ENCODE peak calls at places on chromosomes 5 and 9, in five cellular contexts. One of them, this sample, is unnamed.

GRCh38 chr5:143436871-143437270 is 33.4 kb upstream of the NR3C1 start:
- DNase-seq in RWPE1: peak; percentile 30
- DNase-seq in hepatocyte: no peak
- DNase-seq in lower lobe of right lung: no peak
- DNase-seq in DND-41: no peak
- DNase-seq in this sample: no peak

GRCh38 chr9:129571298-129572051 is 49.4 kb downstream of the C9orf50 start:
- DNase-seq in DND-41: no peak
- DNase-seq in lower lobe of right lung: no peak
- DNase-seq in RWPE1: no peak
- DNase-seq in hepatocyte: no peak
- DNase-seq in this sample: no peak

GRCh38 chr5:149413477-149414210 is 34.6 kb upstream of the IL17B start:
- DNase-seq in RWPE1: no peak
- DNase-seq in hepatocyte: no peak
- DNase-seq in DND-41: no peak
- DNase-seq in lower lobe of right lung: no peak
- DNase-seq in this sample: no peak

GRCh38 chr9:116990592-116990991 is 303.5 kb downstream of the TRIM32 start:
- DNase-seq in hepatocyte: no peak
- DNase-seq in lower lobe of right lung: no peak
- DNase-seq in DND-41: no peak
- DNase-seq in RWPE1: peak; percentile 43
- DNase-seq in this sample: no peak

GRCh38 chr9:71249729-71250317 is 128.4 kb upstream of the TRPM3 start:
- DNase-seq in DND-41: peak; percentile 5
- DNase-seq in hepatocyte: peak; percentile 78
- DNase-seq in RWPE1: peak; percentile 75
- DNase-seq in lower lobe of right lung: no peak
- DNase-seq in this sample: no peak

GRCh38 chr9:22975921-22976320 is 529.3 kb downstream of the DMRTA1 start:
- DNase-seq in DND-41: no peak
- DNase-seq in lower lobe of right lung: no peak
- DNase-seq in RWPE1: no peak
- DNase-seq in hepatocyte: no peak
- DNase-seq in this sample: no peak

GRCh38 chr9:112844771-112845542 is 45.7 kb downstream of the SLC46A2 start:
- DNase-seq in DND-41: peak; percentile 72
- DNase-seq in hepatocyte: peak; percentile 73
- DNase-seq in lower lobe of right lung: peak; percentile 85
- DNase-seq in RWPE1: peak; percentile 92
- DNase-seq in this sample: peak; percentile 63

GRCh38 chr5:179275381-179275878 is 69.8 kb downstream of the ADAMTS2 start:
- DNase-seq in hepatocyte: no peak
- DNase-seq in lower lobe of right lung: peak; percentile 45
- DNase-seq in DND-41: no peak
- DNase-seq in RWPE1: no peak
- DNase-seq in this sample: no peak

GRCh38 chr9:6328103-6328502 is at the start of gene TPD52L3:
- DNase-seq in RWPE1: no peak
- DNase-seq in hepatocyte: no peak
- DNase-seq in DND-41: no peak
- DNase-seq in lower lobe of right lung: no peak
- DNase-seq in this sample: no peak

GRCh38 chr9:71355884-71356283 is 234.5 kb upstream of the TRPM3 start:
- DNase-seq in lower lobe of right lung: no peak
- DNase-seq in RWPE1: no peak
- DNase-seq in hepatocyte: no peak
- DNase-seq in DND-41: no peak
- DNase-seq in this sample: no peak

GRCh38 chr5:174030289-174030688 is 15.2 kb upstream of the NSG2 start:
- DNase-seq in DND-41: no peak
- DNase-seq in hepatocyte: no peak
- DNase-seq in RWPE1: no peak
- DNase-seq in lower lobe of right lung: no peak
- DNase-seq in this sample: no peak

GRCh38 chr9:133086894-133087293 is 25.1 kb downstream of the CEL start:
- DNase-seq in lower lobe of right lung: no peak
- DNase-seq in DND-41: no peak
- DNase-seq in RWPE1: no peak
- DNase-seq in hepatocyte: no peak
- DNase-seq in this sample: no peak

DNA sequence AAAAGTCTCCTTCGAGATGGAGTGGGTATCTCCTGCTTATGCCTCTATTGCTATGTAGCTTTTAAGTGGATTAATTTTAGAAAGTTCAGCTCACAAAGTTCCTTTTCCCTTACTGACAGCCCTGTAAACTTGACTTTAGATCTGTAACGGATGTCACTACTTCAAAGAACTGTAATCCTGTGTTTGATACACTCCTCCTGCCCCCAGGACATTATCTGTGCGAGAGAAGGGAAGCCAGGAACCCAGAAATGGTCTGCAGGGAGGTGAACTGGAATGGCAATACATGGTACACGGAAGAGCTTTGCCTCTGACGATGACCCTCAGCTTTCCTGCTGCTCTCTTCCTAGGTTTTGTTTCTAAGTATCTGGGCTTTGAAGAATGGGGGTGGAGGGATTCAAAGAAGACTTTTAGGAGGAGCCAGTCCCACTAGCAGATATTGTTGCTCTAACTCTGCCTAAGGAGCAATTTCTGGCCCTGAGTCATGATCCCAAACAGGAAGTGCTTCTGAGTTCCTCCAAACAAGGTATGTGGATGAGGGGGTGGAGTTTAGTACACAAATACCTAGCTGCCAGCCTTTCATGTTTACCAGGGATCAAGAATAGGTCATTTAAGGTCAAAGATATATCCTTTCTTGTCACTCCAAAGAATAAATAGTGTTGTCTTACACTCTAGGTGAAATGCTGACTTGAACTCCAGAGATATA is 43.4 kb upstream of the TMC1 start:
- DNase-seq in RWPE1: peak; percentile 92
- DNase-seq in DND-41: no peak
- DNase-seq in lower lobe of right lung: no peak
- DNase-seq in hepatocyte: peak; percentile 86
- DNase-seq in this sample: no peak
- H3K27ac ChIP-seq in RWPE1: peak overlapping the region; percentile 61
- H3K27ac ChIP-seq in DND-41: no peak overlapping the region
- H3K27ac ChIP-seq in lower lobe of right lung: peak overlapping the region; percentile 72
- H3K27ac ChIP-seq in hepatocyte: peak overlapping the region; percentile 91
- H3K27ac ChIP-seq in this sample: no peak overlapping the region

GRCh38 chr5:171418982-171419662 is at the start of gene FGF18:
- DNase-seq in RWPE1: peak; percentile 48
- DNase-seq in lower lobe of right lung: peak; percentile 59
- DNase-seq in hepatocyte: peak; percentile 76
- DNase-seq in DND-41: peak; percentile 74
- DNase-seq in this sample: no peak
- TF ChIP-seq CTCF in RWPE1: peak; percentile 57
- TF ChIP-seq CTCF in lower lobe of right lung: peak; percentile 26
- TF ChIP-seq CTCF in hepatocyte: no peak
- TF ChIP-seq CTCF in DND-41: no peak
- TF ChIP-seq CTCF in this sample: peak; percentile 27

GRCh38 chr9:127580371-127580770 is 31.7 kb upstream of the STXBP1 start:
- DNase-seq in RWPE1: no peak
- DNase-seq in lower lobe of right lung: peak; percentile 74
- DNase-seq in DND-41: no peak
- DNase-seq in hepatocyte: no peak
- DNase-seq in this sample: no peak
- H3K27ac ChIP-seq in RWPE1: peak overlapping the region; percentile 99
- H3K27ac ChIP-seq in lower lobe of right lung: peak overlapping the region; percentile 34
- H3K27ac ChIP-seq in DND-41: no peak overlapping the region
- H3K27ac ChIP-seq in hepatocyte: no peak overlapping the region
- H3K27ac ChIP-seq in this sample: no peak overlapping the region

GRCh38 chr5:72562717-72563116 is 55.5 kb upstream of the ZNF366 start:
- DNase-seq in RWPE1: no peak
- DNase-seq in DND-41: no peak
- DNase-seq in lower lobe of right lung: no peak
- DNase-seq in hepatocyte: no peak
- DNase-seq in this sample: no peak

GRCh38 chr5:72558383-72558782 is 51.2 kb upstream of the ZNF366 start:
- DNase-seq in lower lobe of right lung: no peak
- DNase-seq in hepatocyte: no peak
- DNase-seq in RWPE1: no peak
- DNase-seq in DND-41: no peak
- DNase-seq in this sample: no peak

GRCh38 chr5:72557576-72558336 is 50.5 kb upstream of the ZNF366 start:
- DNase-seq in hepatocyte: no peak
- DNase-seq in DND-41: no peak
- DNase-seq in lower lobe of right lung: no peak
- DNase-seq in RWPE1: no peak
- DNase-seq in this sample: no peak

GRCh38 chr5:72561407-72561972 is 54.3 kb upstream of the ZNF366 start:
- DNase-seq in DND-41: no peak
- DNase-seq in hepatocyte: no peak
- DNase-seq in RWPE1: no peak
- DNase-seq in lower lobe of right lung: no peak
- DNase-seq in this sample: no peak

DNA sequence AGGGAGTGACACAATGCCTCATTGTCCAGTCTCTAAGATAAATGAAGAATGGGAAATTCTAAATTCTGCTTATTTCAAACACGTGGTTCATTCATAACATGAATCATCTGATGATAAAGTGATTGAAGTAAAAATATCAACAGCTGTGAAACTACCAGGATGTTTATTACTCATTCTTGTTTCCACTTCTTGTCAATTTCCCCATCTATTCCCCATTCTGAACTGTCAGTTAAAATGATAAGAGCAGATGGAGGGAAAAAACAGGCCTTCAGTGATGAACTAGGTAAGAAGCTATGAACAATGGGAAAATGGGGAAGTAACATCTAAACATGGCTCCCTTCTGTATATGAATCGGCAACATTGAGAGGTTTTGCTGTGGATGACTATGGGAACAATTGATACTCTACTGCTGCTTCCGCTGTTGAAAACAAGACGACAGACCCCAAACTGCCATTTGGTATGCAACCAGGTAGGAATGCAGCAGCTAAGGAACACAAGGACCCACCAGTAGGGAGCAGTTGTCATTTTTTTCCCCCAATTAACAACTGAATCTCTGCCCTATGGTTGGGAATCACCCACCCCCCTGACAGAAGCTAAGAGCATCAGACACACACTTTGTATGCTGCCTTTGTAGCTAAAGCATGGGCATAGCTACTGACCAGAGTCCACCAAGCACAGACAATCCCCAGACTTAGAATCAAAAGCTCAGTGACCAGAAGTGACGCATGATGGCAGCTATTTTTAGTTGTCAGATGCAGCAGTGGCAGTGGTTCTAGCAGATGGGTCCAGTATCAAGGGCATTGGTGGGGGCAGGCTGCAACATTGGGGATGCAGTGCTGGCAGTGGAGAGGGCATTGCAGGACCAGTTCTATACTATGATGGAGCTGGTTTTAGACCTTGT is 52.9 kb upstream of the ZNF366 start:
- DNase-seq in RWPE1: no peak
- DNase-seq in lower lobe of right lung: no peak
- DNase-seq in hepatocyte: no peak
- DNase-seq in DND-41: no peak
- DNase-seq in this sample: no peak
- TF ChIP-seq CTCF in RWPE1: no peak
- TF ChIP-seq CTCF in lower lobe of right lung: no peak
- TF ChIP-seq CTCF in hepatocyte: no peak
- TF ChIP-seq CTCF in DND-41: no peak
- TF ChIP-seq CTCF in this sample: no peak

GRCh38 chr9:36136277-36136893 is at the start of gene GLIPR2:
- DNase-seq in DND-41: peak; percentile 70
- DNase-seq in lower lobe of right lung: peak; percentile 92
- DNase-seq in hepatocyte: peak; percentile 82
- DNase-seq in RWPE1: peak; percentile 76
- DNase-seq in this sample: peak; percentile 74
- H3K27ac ChIP-seq in DND-41: no peak within 1 kb of the TSS
- H3K27ac ChIP-seq in lower lobe of right lung: peak within 1 kb of the TSS; percentile 87
- H3K27ac ChIP-seq in hepatocyte: no peak within 1 kb of the TSS
- H3K27ac ChIP-seq in RWPE1: no peak within 1 kb of the TSS
- H3K27ac ChIP-seq in this sample: peak within 1 kb of the TSS; percentile 53

GRCh38 chr9:78005231-78006002 is 26.2 kb downstream of the GNAQ start:
- DNase-seq in RWPE1: no peak
- DNase-seq in lower lobe of right lung: no peak
- DNase-seq in hepatocyte: no peak
- DNase-seq in DND-41: no peak
- DNase-seq in this sample: no peak

GRCh38 chr9:78006734-78007133 is 24.9 kb downstream of the GNAQ start:
- DNase-seq in hepatocyte: no peak
- DNase-seq in lower lobe of right lung: no peak
- DNase-seq in RWPE1: no peak
- DNase-seq in DND-41: no peak
- DNase-seq in this sample: no peak

GRCh38 chr9:78003730-78004129 is 27.9 kb downstream of the GNAQ start:
- DNase-seq in DND-41: no peak
- DNase-seq in lower lobe of right lung: no peak
- DNase-seq in hepatocyte: no peak
- DNase-seq in RWPE1: no peak
- DNase-seq in this sample: no peak

GRCh38 chr9:78001946-78002731 is 29.5 kb downstream of the GNAQ start:
- DNase-seq in DND-41: no peak
- DNase-seq in lower lobe of right lung: no peak
- DNase-seq in RWPE1: no peak
- DNase-seq in hepatocyte: no peak
- DNase-seq in this sample: no peak

GRCh38 chr9:78004478-78005229 is 27.0 kb downstream of the GNAQ start:
- DNase-seq in RWPE1: no peak
- DNase-seq in DND-41: no peak
- DNase-seq in hepatocyte: peak; percentile 55
- DNase-seq in lower lobe of right lung: no peak
- DNase-seq in this sample: no peak
- TF ChIP-seq CTCF in RWPE1: peak; percentile 10
- TF ChIP-seq CTCF in DND-41: peak; percentile 40
- TF ChIP-seq CTCF in hepatocyte: peak; percentile 30
- TF ChIP-seq CTCF in lower lobe of right lung: peak; percentile 17
- TF ChIP-seq CTCF in this sample: no peak

DNA sequence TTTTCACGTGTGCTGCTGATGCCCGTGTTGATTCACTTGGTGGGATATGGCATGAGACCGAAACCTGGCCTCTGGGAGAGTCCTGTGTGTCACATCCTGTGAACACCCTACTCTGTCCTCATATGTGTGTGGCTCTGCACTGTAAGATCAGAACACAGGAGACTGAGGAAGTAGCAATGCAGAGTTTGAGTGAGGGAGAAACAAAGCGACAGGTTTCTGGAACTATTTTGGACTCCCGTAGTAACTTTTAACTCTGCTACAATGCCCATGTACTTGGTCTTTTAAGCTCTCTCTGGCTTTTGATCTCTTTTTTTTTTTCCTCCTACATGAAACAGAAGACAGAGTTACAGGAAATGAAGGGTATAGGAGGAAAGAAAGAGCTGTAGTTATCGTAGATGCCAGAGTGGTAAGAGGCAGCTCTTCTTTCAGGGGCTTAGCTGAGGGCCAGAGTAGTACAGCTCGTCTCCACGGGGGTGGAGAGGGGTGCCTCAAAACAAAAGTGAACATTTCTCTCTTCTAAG is 26.6 kb downstream of the GRAMD2B start:
- DNase-seq in lower lobe of right lung: no peak
- DNase-seq in RWPE1: peak; percentile 64
- DNase-seq in hepatocyte: no peak
- DNase-seq in DND-41: peak; percentile 46
- DNase-seq in this sample: peak; percentile 30
- H3K27ac ChIP-seq in lower lobe of right lung: peak overlapping the region; percentile 59
- H3K27ac ChIP-seq in RWPE1: no peak overlapping the region
- H3K27ac ChIP-seq in hepatocyte: peak overlapping the region; percentile 51
- H3K27ac ChIP-seq in DND-41: peak overlapping the region; percentile 80
- H3K27ac ChIP-seq in this sample: peak overlapping the region; percentile 84